ENCODE peak calls at places on chromosomes 11 and 22, in seven cellular contexts. S, A, I, D, O, Q and X are unnamed samples.

GRCh38 chr11:19919050-19919561 is 206.5 kb downstream of the NAV2 start:
- DNase-seq in Q (no peak), D (peak; percentile 76), A (no peak), O (peak; percentile 50), S (no peak), I (peak; percentile 95), X (no peak)

GRCh38 chr11:116535954-116536353 is 236.8 kb downstream of the BUD13 start:
- DNase-seq in O (no peak), I (no peak), S (peak; percentile 17), D (no peak), Q (no peak), A (no peak), X (no peak)

GRCh38 chr22:43287441-43287840 is 55.7 kb downstream of the SCUBE1 start:
- DNase-seq in S (no peak), D (no peak), Q (no peak), O (no peak), A (no peak), I (no peak), X (no peak)

GRCh38 chr11:1569251-1569780 is 2.8 kb downstream of the DUSP8 start:
- DNase-seq in I (no peak), A (no peak), S (no peak), D (no peak), O (no peak), Q (no peak), X (no peak)

GRCh38 chr22:39954584-39955055 is 5.6 kb upstream of the TMA7B start:
- DNase-seq in A (peak; percentile 18), S (no peak), D (no peak), O (no peak), I (no peak), Q (no peak), X (no peak)

GRCh38 chr11:117096140-117096972 is 1.9 kb downstream of the SIK3 start:
- DNase-seq in A (no peak), S (peak; percentile 57), I (no peak), O (no peak), Q (peak; percentile 70), D (no peak), X (peak; percentile 68)

GRCh38 chr22:20256562-20257473 is 11.3 kb downstream of the RTN4R start:
- DNase-seq in A (no peak), Q (no peak), O (no peak), I (no peak), D (no peak), S (no peak), X (no peak)

GRCh38 chr11:62324738-62325556 is 12.3 kb upstream of the ASRGL1 start:
- DNase-seq in D (no peak), A (peak; percentile 16), S (peak; percentile 85), O (no peak), I (peak; percentile 45), Q (peak; percentile 89), X (peak; percentile 54)

GRCh38 chr11:995752-996420 is 40.6 kb downstream of the MUC6 start:
- DNase-seq in A (no peak), I (no peak), Q (no peak), S (no peak), O (no peak), D (no peak), X (no peak)

GRCh38 chr11:46649180-46649738 is 31.9 kb downstream of the ATG13 start:
- DNase-seq in S (no peak), O (peak; percentile 14), A (peak; percentile 87), Q (no peak), I (peak; percentile 98), D (peak; percentile 44), X (no peak)

GRCh38 chr22:28198692-28199091 is 279.6 kb upstream of the PITPNB start:
- DNase-seq in O (no peak), A (no peak), I (no peak), D (no peak), Q (no peak), S (no peak), X (no peak)

GRCh38 chr11:114619659-114620173 is 24.1 kb upstream of the NXPE4 start:
- DNase-seq in D (no peak), I (no peak), O (no peak), Q (no peak), A (no peak), S (no peak), X (no peak)

GRCh38 chr11:128551641-128552335 is 35.6 kb downstream of the ETS1 start:
- DNase-seq in S (no peak), I (no peak), O (no peak), Q (no peak), A (no peak), D (no peak), X (no peak)

GRCh38 chr11:57001674-57002401 is 13.1 kb downstream of the OR5AK2 start:
- DNase-seq in D (no peak), Q (no peak), S (peak; percentile 39), I (peak; percentile 2), A (no peak), O (no peak), X (no peak)

GRCh38 chr22:37940698-37941376 is 12.6 kb downstream of the C22orf23 start:
- DNase-seq in I (no peak), O (no peak), Q (no peak), S (peak; percentile 30), D (no peak), A (peak; percentile 41), X (no peak)

GRCh38 chr11:923691-924405 is 1.8 kb upstream of the AP2A2 start:
- DNase-seq in D (no peak), I (no peak), A (no peak), O (no peak), S (no peak), Q (no peak), X (no peak)

GRCh38 chr11:101666916-101667315 is 83.1 kb upstream of the TRPC6 start:
- DNase-seq in Q (no peak), O (no peak), A (no peak), S (no peak), I (no peak), D (no peak), X (no peak)

GRCh38 chr11:76598426-76598839 is 72.1 kb downstream of the LRRC32 start:
- DNase-seq in A (no peak), D (no peak), S (peak; percentile 76), I (peak; percentile 42), O (no peak), Q (peak; percentile 61), X (peak; percentile 44)

GRCh38 chr11:17350455-17351170 is 987 bp upstream of the NCR3LG1 start:
- DNase-seq in A (no peak), I (no peak), Q (no peak), D (no peak), O (no peak), S (no peak), X (no peak)

GRCh38 chr22:38861927-38862326 is 10.1 kb downstream of the CBX6 start:
- DNase-seq in I (no peak), Q (peak; percentile 25), S (no peak), O (no peak), A (no peak), D (no peak), X (no peak)

GRCh38 chr11:85540635-85541034 is 86.5 kb downstream of the DLG2 start:
- DNase-seq in Q (peak; percentile 61), S (peak; percentile 63), I (no peak), D (no peak), O (no peak), A (no peak), X (no peak)

GRCh38 chr11:87879118-87879517 is 296.1 kb downstream of the RAB38 start:
- DNase-seq in D (no peak), S (no peak), O (no peak), I (no peak), A (no peak), Q (no peak), X (no peak)

GRCh38 chr11:76155455-76156232 is 50.7 kb downstream of the WNT11 start:
- DNase-seq in S (no peak), I (no peak), D (no peak), O (no peak), A (no peak), Q (no peak), X (no peak)

DNA sequence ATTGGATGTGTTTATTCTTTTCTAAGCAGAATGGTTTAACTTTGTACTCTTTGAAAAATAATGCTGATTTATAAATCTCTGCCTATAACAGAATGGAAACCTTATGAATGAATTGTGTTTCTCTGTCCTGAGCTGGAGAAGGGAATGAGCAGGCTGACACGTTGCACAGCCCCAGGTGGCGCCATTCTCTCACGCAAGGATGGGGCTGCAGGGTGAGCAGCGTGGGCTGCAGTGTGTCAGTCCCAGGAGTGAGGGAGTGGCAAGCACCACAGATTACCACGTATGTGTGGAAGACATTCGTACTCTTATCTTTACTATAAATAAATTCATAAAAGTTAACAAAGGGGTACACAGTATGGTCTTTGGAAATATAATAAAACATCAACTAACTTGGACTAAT is 33.4 kb downstream of the FDX1 start:
- DNase-seq in O (no peak), Q (peak; percentile 58), D (no peak), S (peak; percentile 71), A (peak; percentile 55), I (peak; percentile 39), X (no peak)
- TF ChIP-seq CTCF in O (no peak), Q (peak; percentile 82), D (peak; percentile 27), S (peak; percentile 74), A (peak; percentile 58), I (peak; percentile 41), X (no peak)

GRCh38 chr22:49657275-49657973 is 170.2 kb downstream of the BRD1 start:
- DNase-seq in S (no peak), D (peak; percentile 27), I (peak; percentile 96), Q (no peak), O (peak; percentile 42), A (peak; percentile 66), X (peak; percentile 42)
- H3K4me1 ChIP-seq in S (no peaks in the 10 kb centered on the region), D (no peaks in the 10 kb centered on the region), I (peaks cover 30% of the 10 kb centered on the region), Q (no peaks in the 10 kb centered on the region), O (no peaks in the 10 kb centered on the region), A (no peaks in the 10 kb centered on the region), X (peaks cover 28% of the 10 kb centered on the region)

DNA sequence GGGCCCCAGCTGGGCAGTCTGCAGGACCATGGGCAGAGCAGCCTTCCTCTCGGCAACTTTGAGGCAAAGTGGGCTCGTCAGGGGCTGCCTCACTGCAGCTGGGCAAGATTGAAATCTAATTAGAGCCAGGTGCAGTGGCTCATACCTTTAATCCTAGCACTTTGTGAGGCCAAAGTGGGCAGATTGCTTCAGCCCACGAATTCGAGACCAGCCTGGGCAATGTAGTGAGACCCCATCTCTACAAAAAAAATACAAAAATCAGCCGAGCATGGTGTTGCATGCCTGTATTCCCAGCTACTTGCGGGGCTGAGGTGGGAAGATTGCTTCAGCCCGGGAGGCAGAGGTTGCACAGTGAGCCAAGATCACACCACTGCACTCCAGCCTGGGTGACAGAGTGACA is 34.2 kb downstream of the ARHGAP8 start:
- DNase-seq in A (no peak), D (no peak), I (no peak), Q (no peak), S (no peak), O (no peak), X (no peak)
- TF ChIP-seq CTCF in A (no peak), D (no peak), I (no peak), Q (no peak), S (no peak), O (no peak), X (no peak)

GRCh38 chr22:24414984-24415945 is 12.1 kb upstream of the ADORA2A start:
- DNase-seq in O (no peak), I (no peak), A (no peak), Q (no peak), D (no peak), S (no peak), X (no peak)
- H3K4me1 ChIP-seq in O (no peaks in the 10 kb centered on the region), I (peaks cover 20% of the 10 kb centered on the region), A (peaks cover 11% of the 10 kb centered on the region), Q (no peaks in the 10 kb centered on the region), D (peaks cover 2% of the 10 kb centered on the region), S (peaks cover 8% of the 10 kb centered on the region), X (peaks cover 3% of the 10 kb centered on the region)